ENCODE peak calls at places on chromosomes 3 and 15, in ten cellular contexts. One of them, this sample, is unnamed.

GRCh38 chr3:189488241-189488767 is 142.9 kb upstream of the TP63 start:
- DNase-seq in esophagus muscularis mucosa: no peak
- DNase-seq in adrenal gland: no peak
- DNase-seq in fibroblast of lung: peak; percentile 1
- DNase-seq in ovary: no peak
- DNase-seq in heart right ventricle: no peak
- DNase-seq in IMR-90: no peak
- DNase-seq in body of pancreas: no peak
- DNase-seq in heart left ventricle: no peak
- DNase-seq in Peyer's patch: no peak
- DNase-seq in this sample: peak; percentile 92

GRCh38 chr3:41602121-41602520 is 359.8 kb downstream of the ULK4 start:
- DNase-seq in body of pancreas: no peak
- DNase-seq in esophagus muscularis mucosa: no peak
- DNase-seq in heart right ventricle: no peak
- DNase-seq in Peyer's patch: no peak
- DNase-seq in IMR-90: no peak
- DNase-seq in ovary: no peak
- DNase-seq in heart left ventricle: no peak
- DNase-seq in adrenal gland: no peak
- DNase-seq in fibroblast of lung: no peak
- DNase-seq in this sample: no peak

GRCh38 chr3:53513556-53514190 is 19.3 kb downstream of the CACNA1D start:
- DNase-seq in adrenal gland: no peak
- DNase-seq in fibroblast of lung: no peak
- DNase-seq in heart right ventricle: no peak
- DNase-seq in ovary: no peak
- DNase-seq in IMR-90: no peak
- DNase-seq in body of pancreas: no peak
- DNase-seq in heart left ventricle: no peak
- DNase-seq in Peyer's patch: no peak
- DNase-seq in esophagus muscularis mucosa: no peak
- DNase-seq in this sample: no peak

GRCh38 chr3:14434105-14434504 is 31.7 kb downstream of the SLC6A6 start:
- DNase-seq in IMR-90: peak; percentile 65
- DNase-seq in heart left ventricle: no peak
- DNase-seq in ovary: no peak
- DNase-seq in adrenal gland: peak; percentile 89
- DNase-seq in fibroblast of lung: peak; percentile 56
- DNase-seq in body of pancreas: no peak
- DNase-seq in esophagus muscularis mucosa: no peak
- DNase-seq in heart right ventricle: no peak
- DNase-seq in Peyer's patch: no peak
- DNase-seq in this sample: no peak

GRCh38 chr15:65832549-65833364 is 36.5 kb upstream of the RAB11A start:
- DNase-seq in adrenal gland: peak; percentile 92
- DNase-seq in fibroblast of lung: peak; percentile 88
- DNase-seq in heart left ventricle: peak; percentile 89
- DNase-seq in IMR-90: peak; percentile 90
- DNase-seq in Peyer's patch: peak; percentile 89
- DNase-seq in heart right ventricle: peak; percentile 74
- DNase-seq in esophagus muscularis mucosa: peak; percentile 95
- DNase-seq in body of pancreas: peak; percentile 96
- DNase-seq in ovary: peak; percentile 88
- DNase-seq in this sample: peak; percentile 94

GRCh38 chr3:196629234-196629633 is 10.3 kb upstream of the NRROS start:
- DNase-seq in heart right ventricle: no peak
- DNase-seq in adrenal gland: no peak
- DNase-seq in esophagus muscularis mucosa: no peak
- DNase-seq in IMR-90: no peak
- DNase-seq in heart left ventricle: no peak
- DNase-seq in body of pancreas: no peak
- DNase-seq in ovary: no peak
- DNase-seq in Peyer's patch: no peak
- DNase-seq in fibroblast of lung: no peak
- DNase-seq in this sample: no peak

GRCh38 chr3:60431599-60431958 is 819.7 kb downstream of the FHIT start:
- DNase-seq in IMR-90: peak; percentile 48
- DNase-seq in body of pancreas: no peak
- DNase-seq in adrenal gland: no peak
- DNase-seq in heart left ventricle: no peak
- DNase-seq in heart right ventricle: no peak
- DNase-seq in ovary: no peak
- DNase-seq in Peyer's patch: no peak
- DNase-seq in esophagus muscularis mucosa: no peak
- DNase-seq in fibroblast of lung: peak; percentile 71
- DNase-seq in this sample: peak; percentile 22

GRCh38 chr3:177122183-177122856 is 75.0 kb downstream of the TBL1XR1 start:
- DNase-seq in fibroblast of lung: no peak
- DNase-seq in Peyer's patch: no peak
- DNase-seq in IMR-90: no peak
- DNase-seq in ovary: no peak
- DNase-seq in esophagus muscularis mucosa: no peak
- DNase-seq in heart left ventricle: no peak
- DNase-seq in heart right ventricle: no peak
- DNase-seq in adrenal gland: no peak
- DNase-seq in body of pancreas: no peak
- DNase-seq in this sample: no peak

GRCh38 chr15:96421211-96421610 is 90.7 kb downstream of the NR2F2 start:
- DNase-seq in heart left ventricle: no peak
- DNase-seq in body of pancreas: no peak
- DNase-seq in heart right ventricle: no peak
- DNase-seq in adrenal gland: no peak
- DNase-seq in fibroblast of lung: peak; percentile 38
- DNase-seq in Peyer's patch: no peak
- DNase-seq in IMR-90: peak; percentile 61
- DNase-seq in ovary: no peak
- DNase-seq in esophagus muscularis mucosa: no peak
- DNase-seq in this sample: peak; percentile 28

GRCh38 chr3:31456373-31456772 is 76.4 kb upstream of the STT3B start:
- DNase-seq in fibroblast of lung: no peak
- DNase-seq in ovary: no peak
- DNase-seq in heart left ventricle: no peak
- DNase-seq in heart right ventricle: no peak
- DNase-seq in esophagus muscularis mucosa: no peak
- DNase-seq in adrenal gland: peak; percentile 25
- DNase-seq in Peyer's patch: peak; percentile 52
- DNase-seq in body of pancreas: no peak
- DNase-seq in IMR-90: no peak
- DNase-seq in this sample: no peak

GRCh38 chr3:100605358-100605757 is 4.0 kb upstream of the ADGRG7 start:
- DNase-seq in body of pancreas: no peak
- DNase-seq in heart left ventricle: no peak
- DNase-seq in IMR-90: no peak
- DNase-seq in fibroblast of lung: no peak
- DNase-seq in Peyer's patch: no peak
- DNase-seq in esophagus muscularis mucosa: no peak
- DNase-seq in adrenal gland: no peak
- DNase-seq in heart right ventricle: no peak
- DNase-seq in ovary: no peak
- DNase-seq in this sample: no peak

GRCh38 chr3:100609963-100610362 is 562 bp downstream of the ADGRG7 start:
- DNase-seq in ovary: no peak
- DNase-seq in IMR-90: no peak
- DNase-seq in fibroblast of lung: no peak
- DNase-seq in body of pancreas: no peak
- DNase-seq in Peyer's patch: no peak
- DNase-seq in esophagus muscularis mucosa: no peak
- DNase-seq in heart right ventricle: no peak
- DNase-seq in adrenal gland: no peak
- DNase-seq in heart left ventricle: no peak
- DNase-seq in this sample: no peak

GRCh38 chr3:100603449-100603848 is 6.0 kb upstream of the ADGRG7 start:
- DNase-seq in IMR-90: peak; percentile 54
- DNase-seq in esophagus muscularis mucosa: no peak
- DNase-seq in adrenal gland: no peak
- DNase-seq in Peyer's patch: no peak
- DNase-seq in fibroblast of lung: peak; percentile 24
- DNase-seq in heart right ventricle: no peak
- DNase-seq in body of pancreas: no peak
- DNase-seq in heart left ventricle: no peak
- DNase-seq in ovary: no peak
- DNase-seq in this sample: peak; percentile 29

GRCh38 chr3:100609305-100609704 is at the start of gene ADGRG7:
- DNase-seq in Peyer's patch: no peak
- DNase-seq in ovary: no peak
- DNase-seq in esophagus muscularis mucosa: no peak
- DNase-seq in fibroblast of lung: no peak
- DNase-seq in heart left ventricle: no peak
- DNase-seq in adrenal gland: no peak
- DNase-seq in heart right ventricle: no peak
- DNase-seq in body of pancreas: no peak
- DNase-seq in IMR-90: no peak
- DNase-seq in this sample: no peak

GRCh38 chr3:100606894-100607512 is 2.4 kb upstream of the ADGRG7 start:
- DNase-seq in adrenal gland: no peak
- DNase-seq in ovary: no peak
- DNase-seq in Peyer's patch: no peak
- DNase-seq in esophagus muscularis mucosa: no peak
- DNase-seq in IMR-90: no peak
- DNase-seq in heart left ventricle: no peak
- DNase-seq in fibroblast of lung: no peak
- DNase-seq in heart right ventricle: no peak
- DNase-seq in body of pancreas: no peak
- DNase-seq in this sample: no peak
- TF ChIP-seq CTCF in adrenal gland: no peak
- TF ChIP-seq CTCF in ovary: no peak
- TF ChIP-seq CTCF in Peyer's patch: no peak
- TF ChIP-seq CTCF in esophagus muscularis mucosa: no peak
- TF ChIP-seq CTCF in IMR-90: no peak
- TF ChIP-seq CTCF in heart left ventricle: no peak
- TF ChIP-seq CTCF in fibroblast of lung: no peak
- TF ChIP-seq CTCF in heart right ventricle: no peak
- TF ChIP-seq CTCF in body of pancreas: no peak
- TF ChIP-seq CTCF in this sample: no peak

GRCh38 chr15:64686130-64686735 is 89.2 kb downstream of the RBPMS2 start:
- DNase-seq in esophagus muscularis mucosa: no peak
- DNase-seq in body of pancreas: peak; percentile 33
- DNase-seq in Peyer's patch: no peak
- DNase-seq in heart right ventricle: no peak
- DNase-seq in fibroblast of lung: peak; percentile 80
- DNase-seq in ovary: no peak
- DNase-seq in heart left ventricle: no peak
- DNase-seq in adrenal gland: peak; percentile 53
- DNase-seq in IMR-90: peak; percentile 63
- DNase-seq in this sample: peak; percentile 30
- H3K36me3 ChIP-seq in esophagus muscularis mucosa: peaks cover 97% of the 10 kb centered on the region
- H3K36me3 ChIP-seq in body of pancreas: no peaks in the 10 kb centered on the region
- H3K36me3 ChIP-seq in Peyer's patch: peaks cover 81% of the 10 kb centered on the region
- H3K36me3 ChIP-seq in heart right ventricle: peaks cover 98% of the 10 kb centered on the region
- H3K36me3 ChIP-seq in fibroblast of lung: peaks cover 26% of the 10 kb centered on the region
- H3K36me3 ChIP-seq in ovary: no peaks in the 10 kb centered on the region
- H3K36me3 ChIP-seq in heart left ventricle: peaks cover 95% of the 10 kb centered on the region
- H3K36me3 ChIP-seq in adrenal gland: no peaks in the 10 kb centered on the region
- H3K36me3 ChIP-seq in IMR-90: peaks cover 74% of the 10 kb centered on the region
- H3K36me3 ChIP-seq in this sample: peaks cover 79% of the 10 kb centered on the region

DNA sequence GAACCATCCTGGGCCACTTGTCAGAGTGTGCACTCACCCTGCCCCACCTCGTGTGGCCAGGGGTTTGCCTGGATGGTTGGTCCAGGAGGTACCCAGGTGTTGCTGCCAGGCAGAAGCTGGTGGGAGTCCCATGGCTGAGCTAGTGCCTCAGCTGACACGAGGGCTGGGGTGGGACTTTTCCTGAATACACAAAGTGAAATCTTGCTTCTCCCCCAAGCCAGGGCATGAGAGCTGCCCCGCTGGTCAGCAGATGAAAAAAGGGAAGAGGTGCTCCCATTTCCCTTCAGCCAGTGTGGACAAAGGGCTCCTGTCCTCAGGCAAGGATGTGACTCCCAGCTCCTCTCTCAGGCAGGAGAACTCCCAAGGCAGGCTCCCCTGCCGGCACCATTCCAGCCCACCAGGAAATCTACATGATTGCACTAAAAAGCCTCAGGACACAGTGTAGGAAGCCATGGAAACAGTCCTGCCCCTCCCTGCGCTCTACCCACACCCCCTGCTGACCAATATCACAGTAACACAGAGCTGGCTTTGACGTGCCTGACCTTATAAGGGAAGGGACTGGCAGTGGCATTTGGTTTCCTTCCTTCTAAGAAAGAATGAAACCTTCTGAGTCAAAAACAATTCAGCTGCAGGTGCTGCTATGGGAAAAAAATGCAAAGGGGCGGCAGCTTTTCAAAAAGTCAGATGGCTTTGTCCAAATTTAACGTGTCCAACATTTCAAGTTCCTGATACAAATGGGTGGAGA is 33.9 kb downstream of the MYO5C start:
- DNase-seq in IMR-90: peak; percentile 77
- DNase-seq in heart right ventricle: peak; percentile 40
- DNase-seq in ovary: no peak
- DNase-seq in esophagus muscularis mucosa: no peak
- DNase-seq in Peyer's patch: peak; percentile 84
- DNase-seq in body of pancreas: peak; percentile 79
- DNase-seq in heart left ventricle: peak; percentile 65
- DNase-seq in fibroblast of lung: peak; percentile 79
- DNase-seq in adrenal gland: peak; percentile 30
- DNase-seq in this sample: peak; percentile 80
- TF ChIP-seq CTCF in IMR-90: no peak
- TF ChIP-seq CTCF in heart right ventricle: peak; percentile 32
- TF ChIP-seq CTCF in ovary: no peak
- TF ChIP-seq CTCF in esophagus muscularis mucosa: no peak
- TF ChIP-seq CTCF in Peyer's patch: no peak
- TF ChIP-seq CTCF in body of pancreas: peak; percentile 23
- TF ChIP-seq CTCF in heart left ventricle: no peak
- TF ChIP-seq CTCF in fibroblast of lung: no peak
- TF ChIP-seq CTCF in adrenal gland: no peak
- TF ChIP-seq CTCF in this sample: peak; percentile 40

DNA sequence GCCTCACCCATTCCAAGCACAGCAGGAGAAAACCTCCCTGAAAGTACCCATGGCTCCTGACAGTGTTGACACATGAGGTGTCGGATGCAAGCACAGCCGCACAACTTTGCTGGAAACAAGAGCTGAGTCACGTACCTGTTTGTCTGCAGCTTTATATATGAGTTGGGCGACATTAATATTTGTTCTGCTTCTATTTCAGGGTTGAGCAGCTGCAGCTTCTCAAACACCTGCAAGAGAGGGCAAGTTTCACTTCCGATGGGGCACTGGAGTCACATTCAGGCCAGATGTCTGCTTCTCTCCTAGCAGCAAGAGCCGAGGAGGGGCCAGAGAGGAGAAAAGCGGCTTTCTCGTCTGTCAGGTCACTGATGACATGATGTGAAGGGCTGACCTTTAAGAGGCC is 88.0 kb downstream of the NUP210 start:
- DNase-seq in ovary: no peak
- DNase-seq in IMR-90: no peak
- DNase-seq in heart right ventricle: no peak
- DNase-seq in adrenal gland: no peak
- DNase-seq in fibroblast of lung: no peak
- DNase-seq in body of pancreas: peak; percentile 88
- DNase-seq in heart left ventricle: no peak
- DNase-seq in esophagus muscularis mucosa: no peak
- DNase-seq in Peyer's patch: peak; percentile 82
- DNase-seq in this sample: no peak
- H3K36me3 ChIP-seq in ovary: no peaks in the 10 kb centered on the region
- H3K36me3 ChIP-seq in IMR-90: no peaks in the 10 kb centered on the region
- H3K36me3 ChIP-seq in heart right ventricle: no peaks in the 10 kb centered on the region
- H3K36me3 ChIP-seq in adrenal gland: no peaks in the 10 kb centered on the region
- H3K36me3 ChIP-seq in fibroblast of lung: no peaks in the 10 kb centered on the region
- H3K36me3 ChIP-seq in body of pancreas: no peaks in the 10 kb centered on the region
- H3K36me3 ChIP-seq in heart left ventricle: no peaks in the 10 kb centered on the region
- H3K36me3 ChIP-seq in esophagus muscularis mucosa: peaks cover 82% of the 10 kb centered on the region
- H3K36me3 ChIP-seq in Peyer's patch: peaks cover 34% of the 10 kb centered on the region
- H3K36me3 ChIP-seq in this sample: no peaks in the 10 kb centered on the region

This sample was measured in brain microvascular endothelial cell.